ENCODE peak calls at places on chromosome 9, in four cellular contexts. Q is GM12878, M is GM12891, F is HepG2. J is an unnamed sample.
A peak's percentile ranks its signal among the peaks of the same experiment; 100 is the strongest.

GRCh38 chr9:86664603-86665002 is 282.7 kb downstream of the GAS1 start:
- DNase-seq in Q (no peak), F (no peak), M (no peak), J (no peak)

GRCh38 chr9:6686396-6686795 is 40.9 kb upstream of the GLDC start:
- DNase-seq in Q (no peak), M (no peak), F (peak; percentile 44), J (no peak)

GRCh38 chr9:131056781-131057506 is 39.4 kb upstream of the AIF1L start:
- DNase-seq in F (no peak), Q (no peak), M (no peak), J (no peak)

GRCh38 chr9:109381011-109381729 is 60.3 kb upstream of the EPB41L4B start:
- DNase-seq in F (peak; percentile 38), Q (no peak), M (no peak), J (peak; percentile 36)

GRCh38 chr9:91919621-91920020 is 30.4 kb downstream of the ROR2 start:
- DNase-seq in M (no peak), F (no peak), Q (no peak), J (no peak)

GRCh38 chr9:2755285-2755684 is 38.0 kb downstream of the KCNV2 start:
- DNase-seq in M (no peak), F (no peak), Q (no peak), J (no peak)

GRCh38 chr9:128218518-128219389 is 15.6 kb downstream of the DNM1 start:
- DNase-seq in F (peak; percentile 62), M (peak; percentile 76), Q (peak; percentile 83), J (peak; percentile 96)

GRCh38 chr9:122338989-122339388 is 31.8 kb upstream of the PTGS1 start:
- DNase-seq in F (no peak), M (no peak), Q (no peak), J (no peak)

GRCh38 chr9:135242406-135242805 is 154.9 kb downstream of the OLFM1 start:
- DNase-seq in Q (no peak), F (no peak), M (no peak), J (no peak)

GRCh38 chr9:119304566-119304965 is 64.7 kb downstream of the BRINP1 start:
- DNase-seq in M (no peak), F (no peak), Q (no peak), J (no peak)

GRCh38 chr9:88781500-88782391 is 209.5 kb upstream of the S1PR3 start:
- DNase-seq in Q (no peak), M (no peak), F (peak; percentile 23), J (no peak)

GRCh38 chr9:116632990-116633441 is 54.1 kb upstream of the TRIM32 start:
- DNase-seq in F (no peak), M (no peak), Q (no peak), J (no peak)

GRCh38 chr9:30774326-30774725 is 1610.1 kb upstream of the ACO1 start:
- DNase-seq in Q (no peak), M (no peak), F (peak; percentile 28), J (no peak)

GRCh38 chr9:7209051-7209450 is 451.3 kb downstream of the KDM4C start:
- DNase-seq in Q (no peak), M (no peak), F (no peak), J (no peak)

GRCh38 chr9:72089461-72090130 is 29.2 kb upstream of the C9orf57 start:
- DNase-seq in Q (no peak), F (no peak), M (no peak), J (no peak)

GRCh38 chr9:109156705-109157104 is 10.3 kb downstream of the FRRS1L start:
- DNase-seq in M (no peak), F (no peak), Q (no peak), J (no peak)

GRCh38 chr9:100474082-100474949 is 1.4 kb downstream of the TMEFF1 start:
- DNase-seq in Q (no peak), M (no peak), F (no peak), J (no peak)

GRCh38 chr9:5184776-5185175 is 663 bp downstream of the INSL6 start:
- DNase-seq in F (no peak), M (no peak), Q (no peak), J (no peak)

GRCh38 chr9:101495810-101496209 is 37.8 kb upstream of the RNF20 start:
- DNase-seq in Q (no peak), M (no peak), F (no peak), J (no peak)

GRCh38 chr9:136138566-136138965 is 19.9 kb upstream of the TMEM250 start:
- DNase-seq in Q (no peak), M (peak; percentile 71), F (peak; percentile 44), J (no peak)

GRCh38 chr9:129832957-129833356 is 2.1 kb downstream of the C9orf78 start:
- DNase-seq in M (no peak), Q (no peak), F (no peak), J (no peak)

GRCh38 chr9:129932303-129933151 is 97.3 kb downstream of the USP20 start:
- DNase-seq in F (no peak), M (no peak), Q (peak; percentile 47), J (no peak)

GRCh38 chr9:113580041-113580953 is 116.8 kb downstream of the RGS3 start:
- DNase-seq in Q (peak; percentile 66), F (no peak), M (no peak), J (no peak)

GRCh38 chr9:128253140-128253990 is 22.4 kb downstream of the GOLGA2 start:
- DNase-seq in F (no peak), Q (no peak), M (no peak), J (no peak)

GRCh38 chr9:2469681-2470141 is 151.9 kb upstream of the VLDLR start:
- DNase-seq in Q (peak; percentile 7), M (no peak), F (no peak), J (no peak)

GRCh38 chr9:132241840-132242620 is 80.2 kb downstream of the NTNG2 start:
- DNase-seq in F (no peak), Q (no peak), M (peak; percentile 63), J (no peak)

GRCh38 chr9:136019041-136019680 is 58.0 kb upstream of the UBAC1 start:
- DNase-seq in F (no peak), M (no peak), Q (no peak), J (no peak)

GRCh38 chr9:16964228-16964627 is 93.8 kb upstream of the BNC2 start:
- DNase-seq in Q (no peak), M (no peak), F (no peak), J (no peak)

GRCh38 chr9:127397722-127398647 is 1.0 kb downstream of the SLC2A8 start:
- DNase-seq in Q (no peak), M (peak; percentile 29), F (peak; percentile 36), J (peak; percentile 41)

GRCh38 chr9:38091310-38092199 is 22.5 kb upstream of the SHB start:
- DNase-seq in Q (no peak), F (no peak), M (no peak), J (peak; percentile 33)

GRCh38 chr9:95171001-95171400 is 146.5 kb downstream of the FANCC start:
- DNase-seq in Q (peak; percentile 13), M (no peak), F (no peak), J (no peak)

GRCh38 chr9:69469136-69469535 is 144.1 kb downstream of the ENTREP1 start:
- DNase-seq in F (no peak), M (no peak), Q (no peak), J (no peak)

GRCh38 chr9:4559238-4560182 is 69.2 kb downstream of the SLC1A1 start:
- DNase-seq in M (peak; percentile 10), Q (peak; percentile 69), F (no peak), J (no peak)

GRCh38 chr9:69519470-69520240 is 152.5 kb downstream of the APBA1 start:
- DNase-seq in F (peak; percentile 92), Q (no peak), M (no peak), J (no peak)

GRCh38 chr9:135216666-135217431 is 129.4 kb downstream of the OLFM1 start:
- DNase-seq in F (no peak), M (no peak), Q (no peak), J (no peak)

GRCh38 chr9:130138791-130139190 is 33.4 kb upstream of the NCS1 start:
- DNase-seq in Q (no peak), F (no peak), M (no peak), J (no peak)

GRCh38 chr9:89635007-89635742 is 30.4 kb downstream of the GADD45G start:
- DNase-seq in M (no peak), F (no peak), Q (no peak), J (no peak)

GRCh38 chr9:129289131-129289731 is 111.2 kb upstream of the IER5L start:
- DNase-seq in M (no peak), F (no peak), Q (no peak), J (no peak)

GRCh38 chr9:23723672-23724071 is 102.4 kb downstream of the ELAVL2 start:
- DNase-seq in F (no peak), Q (no peak), M (no peak), J (no peak)

DNA sequence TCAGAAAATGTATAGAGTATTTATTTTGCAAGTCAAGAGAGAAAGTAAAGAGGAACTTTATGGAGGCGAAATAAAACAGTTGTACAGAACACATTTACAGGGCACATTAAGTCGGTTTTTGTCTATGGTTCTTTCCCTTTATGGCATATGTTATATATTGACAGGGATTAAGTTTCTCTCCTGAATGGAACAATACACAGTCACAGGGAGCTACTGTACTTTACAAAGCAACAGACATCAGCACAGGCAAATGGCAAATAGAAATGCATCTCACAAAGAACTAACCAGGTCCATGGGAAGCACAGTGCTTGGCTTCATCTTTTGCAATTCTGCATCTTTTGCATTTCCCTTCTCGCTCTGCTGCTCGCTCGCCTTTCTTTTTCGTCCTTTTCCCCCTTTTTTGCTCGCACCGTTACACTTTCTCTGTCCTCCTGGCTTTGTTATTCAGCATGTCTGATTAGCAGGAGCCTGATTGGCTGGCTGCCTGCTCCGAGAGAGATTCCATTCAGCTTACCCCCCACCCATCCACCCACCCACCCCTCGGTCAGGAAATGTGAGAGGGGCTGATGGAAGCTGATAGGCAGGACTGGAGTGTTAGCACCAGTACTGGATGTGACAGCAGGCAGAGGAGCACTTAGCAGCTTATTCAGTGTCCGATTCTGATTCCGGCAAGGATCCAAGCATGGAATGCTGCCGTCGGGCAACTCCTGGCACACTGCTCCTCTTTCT is at the start of gene ADAMTSL1:
- DNase-seq in F (no peak), Q (no peak), M (no peak), J (no peak)
- TF ChIP-seq TAF1 in F (no peak), Q (no peak), M (no peak), J (no peak)

GRCh38 chr9:33159760-33160127 is 7.4 kb downstream of the B4GALT1 start:
- DNase-seq in F (no peak), M (no peak), Q (no peak), J (no peak)
- TF ChIP-seq POLR2A in F (no peak), M (no peak), Q (peak; percentile 53), J (peak; percentile 66)

GRCh38 chr9:75962186-75963036 is 71.9 kb downstream of the PCSK5 start:
- DNase-seq in Q (no peak), M (no peak), F (no peak), J (no peak)
- TF ChIP-seq POLR2AphosphoS5 in Q (no peak), M (no peak), F (no peak), J (no peak)

GRCh38 chr9:98406469-98406868 is 151.0 kb upstream of the TBC1D2 start:
- DNase-seq in Q (no peak), F (no peak), M (no peak), J (no peak)

GRCh38 chr9:98415782-98416181 is 160.3 kb upstream of the TBC1D2 start:
- DNase-seq in Q (no peak), F (peak; percentile 4), M (no peak), J (no peak)

GRCh38 chr9:98409637-98410173 is 154.3 kb upstream of the TBC1D2 start:
- DNase-seq in F (no peak), M (no peak), Q (no peak), J (no peak)

GRCh38 chr9:98411981-98412561 is 156.6 kb upstream of the TBC1D2 start:
- DNase-seq in Q (no peak), M (no peak), F (no peak), J (no peak)

GRCh38 chr9:98410185-98410697 is 154.8 kb upstream of the TBC1D2 start:
- DNase-seq in F (peak; percentile 10), M (no peak), Q (no peak), J (no peak)
- TF ChIP-seq TAF1 in F (no peak), M (no peak), Q (no peak), J (no peak)